ENCODE peak calls at places on chromosomes 13 and 19, in seven cellular contexts. M is H1, Z is H9, N is trophoblast cell, B is IMR-90, X is neuronal stem cell, L is mesenchymal stem cell. U is an unnamed sample. For H3K4me1, the result is how much of the 10 kb centered on the place peaks cover.

GRCh38 chr13:102277286-102277685 is 124.6 kb downstream of the FGF14 start:
- DNase-seq in M (no peak), Z (no peak), N (no peak), B (no peak), X (no peak), L (peak), U (no peak)

GRCh38 chr13:43924549-43925245 is 45.0 kb downstream of the LACC1 start:
- DNase-seq in M (no peak), Z (no peak), N (no peak), B (no peak), X (no peak), L (no peak), U (no peak)

GRCh38 chr13:108326318-108326717 is 56.8 kb downstream of the TNFSF13B start:
- DNase-seq in M (no peak), Z (no peak), N (no peak), B (no peak), X (no peak), L (no peak), U (peak)

GRCh38 chr19:50601407-50602088 is 33.3 kb upstream of the LRRC4B start:
- DNase-seq in M (no peak), Z (no peak), N (no peak), B (no peak), X (no peak), L (no peak), U (no peak)

GRCh38 chr19:5470264-5470671 is 15.1 kb downstream of the ZNRF4 start:
- DNase-seq in M (no peak), Z (no peak), N (no peak), B (no peak), X (no peak), L (no peak), U (no peak)

GRCh38 chr13:66114127-66114526 is 1116.0 kb downstream of the PCDH9 start:
- DNase-seq in M (no peak), Z (no peak), N (no peak), B (peak), X (no peak), L (no peak), U (no peak)

GRCh38 chr19:13953021-13953531 is 767 bp downstream of the DCAF15 start:
- DNase-seq in M (no peak), Z (peak), N (no peak), B (peak), X (no peak), L (peak), U (peak)

GRCh38 chr19:56507446-56508281 is at the start of gene ZNF471:
- DNase-seq in M (peak), Z (peak), N (peak), B (peak), X (peak), L (peak), U (peak)

GRCh38 chr13:20397896-20398295 is 127.8 kb downstream of the CRYL1 start:
- DNase-seq in M (peak), Z (no peak), N (no peak), B (no peak), X (no peak), L (no peak), U (no peak)

GRCh38 chr13:110382229-110382628 is 75.1 kb downstream of the COL4A2 start:
- DNase-seq in M (no peak), Z (no peak), N (peak), B (peak), X (no peak), L (peak), U (no peak)

GRCh38 chr19:29672933-29673336 is 7.7 kb downstream of the PLEKHF1 start:
- DNase-seq in M (no peak), Z (no peak), N (no peak), B (no peak), X (no peak), L (no peak), U (no peak)

GRCh38 chr13:27826379-27827353 is 34.4 kb downstream of the GSX1 start:
- DNase-seq in M (peak), Z (peak), N (peak), B (peak), X (peak), L (peak), U (peak)

GRCh38 chr13:27822873-27823311 is 30.6 kb downstream of the GSX1 start:
- DNase-seq in M (no peak), Z (no peak), N (no peak), B (no peak), X (no peak), L (peak), U (no peak)

GRCh38 chr13:27822258-27822872 is 30.1 kb downstream of the GSX1 start:
- DNase-seq in M (no peak), Z (no peak), N (no peak), B (no peak), X (no peak), L (peak), U (no peak)

GRCh38 chr13:27825153-27825552 is 32.9 kb downstream of the GSX1 start:
- DNase-seq in M (no peak), Z (no peak), N (no peak), B (no peak), X (no peak), L (no peak), U (no peak)

DNA sequence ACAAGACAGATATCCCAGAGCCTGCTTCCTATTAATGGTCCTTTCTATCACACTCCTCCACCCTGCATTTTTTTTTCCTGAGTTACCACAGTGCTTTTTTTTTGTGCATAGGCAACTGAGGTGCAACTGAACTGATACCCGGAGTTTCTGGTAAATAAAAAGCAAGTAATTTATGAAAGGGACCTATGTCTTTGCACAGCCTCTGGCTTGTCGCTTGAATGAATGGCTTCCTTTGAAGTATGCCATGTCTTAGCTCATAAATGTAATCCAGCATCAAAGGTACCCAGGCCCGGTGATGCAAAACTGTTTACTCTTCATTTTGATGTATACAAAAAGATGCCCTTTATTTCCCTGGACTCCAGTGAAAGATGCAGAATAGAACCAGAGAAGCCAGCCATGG is 31.8 kb downstream of the GSX1 start:
- DNase-seq in M (no peak), Z (no peak), N (no peak), B (no peak), X (no peak), L (no peak), U (no peak)
- H3K4ac ChIP-seq in M (no peak), Z (no peak), N (no peak), B (no peak), X (no peak), L (no peak), U (no peak)

DNA sequence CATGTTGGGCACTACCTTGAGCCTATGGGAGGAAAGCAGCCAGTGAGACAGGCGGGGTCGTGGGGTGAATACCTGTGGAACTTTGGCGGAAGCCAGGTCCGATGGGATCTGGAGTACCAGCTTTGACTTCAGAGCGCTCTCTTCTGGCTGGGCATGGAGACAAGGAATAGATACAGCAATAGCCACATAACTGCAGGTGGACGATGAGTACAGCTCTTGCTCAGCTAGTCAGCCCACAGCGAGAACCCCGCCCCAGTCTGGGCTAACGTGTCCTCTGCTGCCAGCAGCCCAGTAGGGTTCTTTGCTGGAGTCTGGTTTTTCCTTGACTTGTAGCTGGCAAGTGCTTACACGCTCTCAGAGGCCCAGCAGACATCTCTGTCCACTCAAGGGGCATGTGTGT is 83.4 kb downstream of the SIPA1L3 start:
- DNase-seq in M (peak), Z (peak), N (peak), B (no peak), X (no peak), L (no peak), U (peak)
- H3K4me1 ChIP-seq in M (under half), Z (under half), N (under half), B (under half), X (under half), L (under half), U (under half)

DNA sequence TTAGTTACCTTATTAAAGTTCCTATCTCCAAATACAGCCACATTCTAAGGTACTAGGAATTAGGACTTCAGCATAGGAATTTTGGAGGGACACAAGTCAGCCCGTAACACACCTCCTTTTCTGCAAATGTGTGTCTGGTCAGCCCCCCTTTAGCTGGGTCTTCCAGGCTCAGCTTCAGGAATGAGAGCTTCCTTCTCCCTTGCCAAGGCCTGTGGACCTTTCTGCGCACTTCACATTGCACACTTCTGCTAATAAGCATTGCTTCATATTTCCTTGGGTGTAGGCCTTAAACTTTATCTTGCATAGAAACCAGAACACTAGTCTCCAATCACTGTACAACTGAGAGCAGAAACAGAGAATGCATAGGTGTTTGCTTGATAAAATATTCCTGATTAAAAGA is 4.5 kb upstream of the STK24 start:
- DNase-seq in M (no peak), Z (no peak), N (no peak), B (no peak), X (no peak), L (no peak), U (no peak)
- H3K4ac ChIP-seq in M (no peak), Z (no peak), N (no peak), B (no peak), X (no peak), L (no peak), U (no peak)

DNA sequence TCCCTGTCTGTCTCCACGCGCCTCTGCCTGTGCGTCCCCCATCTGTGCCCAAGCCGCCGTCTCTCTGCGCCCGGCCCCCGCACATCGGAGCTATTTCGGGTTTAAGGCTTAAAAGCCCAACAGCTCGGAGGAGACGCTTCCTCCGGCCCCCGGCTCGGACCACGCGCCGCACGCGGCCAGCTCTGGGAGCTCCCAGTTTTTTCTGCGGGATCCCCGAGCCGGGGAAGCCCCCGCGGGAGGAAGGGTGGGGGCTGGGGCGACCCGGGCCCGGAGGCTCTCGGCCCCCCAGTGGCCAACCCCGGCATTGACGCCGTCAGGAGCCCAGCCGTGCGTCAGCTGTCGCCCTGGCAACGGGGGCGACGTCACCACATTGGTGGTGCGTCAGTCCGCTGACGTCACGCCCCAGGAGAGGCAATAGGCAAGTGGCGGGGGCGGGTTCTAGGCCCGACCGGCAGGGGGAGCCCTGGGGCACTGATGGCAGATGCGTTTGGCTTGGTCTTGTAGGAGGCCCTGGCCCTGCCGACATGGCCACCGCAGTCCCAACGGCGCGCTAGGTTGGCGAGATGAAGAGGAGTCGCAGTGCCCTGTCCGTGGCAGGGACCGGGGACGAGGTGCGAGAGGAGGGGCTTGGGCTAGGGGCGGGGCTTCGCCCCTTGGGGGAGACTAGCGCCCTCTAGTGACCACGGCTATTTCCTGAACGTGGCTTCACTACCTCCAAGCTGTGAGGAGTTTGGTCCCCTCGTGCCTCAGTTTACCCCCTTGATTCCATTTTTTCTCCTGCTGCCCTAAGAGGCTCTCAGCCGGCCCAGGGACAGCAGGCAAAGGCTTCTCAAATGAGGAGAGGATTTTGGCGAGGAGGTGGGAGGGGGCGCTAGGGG is 3.7 kb upstream of the PDE4A start:
- DNase-seq in M (peak), Z (peak), N (peak), B (peak), X (peak), L (peak), U (peak)
- H3K4me1 ChIP-seq in M (under half), Z (under half), N (under half), B (under half), X (under half), L (under half), U (under half)

DNA sequence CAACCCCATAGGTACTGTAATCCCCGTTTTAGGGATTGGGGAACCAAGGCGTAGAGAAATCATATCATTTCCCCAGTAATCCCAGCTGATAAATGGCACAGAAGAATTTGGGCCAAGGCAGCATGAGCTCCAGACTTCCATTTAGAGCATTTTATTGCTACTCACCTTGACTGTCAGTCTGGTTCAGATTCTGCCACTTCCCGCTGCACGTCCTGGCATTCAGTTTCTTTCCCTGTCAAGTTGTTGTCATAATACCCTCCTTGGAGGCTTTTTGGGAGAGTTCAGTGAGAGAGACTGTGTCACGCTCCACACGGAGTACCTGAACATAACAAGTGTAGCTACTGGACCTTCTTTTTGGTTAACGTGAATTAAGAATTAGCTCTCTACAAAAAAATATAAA is 7.5 kb upstream of the C1QTNF9 start:
- DNase-seq in M (no peak), Z (no peak), N (no peak), B (no peak), X (no peak), L (no peak), U (no peak)
- H3K4ac ChIP-seq in M (no peak), Z (no peak), N (no peak), B (no peak), X (no peak), L (no peak), U (no peak)

U was measured in mesendoderm.